ENCODE peak calls at places on chromosome 19, in eight cellular contexts. One of them, this sample, is unnamed.

GRCh38 chr19:48310227-48310626 is 15.1 kb upstream of the EMP3 start:
- DNase-seq in effector CD4-positive, alpha-beta T cell: no peak
- DNase-seq in HS-5: no peak
- DNase-seq in psoas muscle: no peak
- DNase-seq in WTC11: no peak
- DNase-seq in fibroblast of lung: peak
- DNase-seq in right atrium auricular region: no peak
- DNase-seq in IMR-90: no peak
- DNase-seq in this sample: no peak

GRCh38 chr19:44741258-44741731 is 7.2 kb upstream of the BCL3 start:
- DNase-seq in WTC11: no peak
- DNase-seq in effector CD4-positive, alpha-beta T cell: no peak
- DNase-seq in psoas muscle: no peak
- DNase-seq in HS-5: no peak
- DNase-seq in IMR-90: no peak
- DNase-seq in fibroblast of lung: peak
- DNase-seq in right atrium auricular region: no peak
- DNase-seq in this sample: no peak

GRCh38 chr19:31610036-31610435 is 260.8 kb upstream of the TSHZ3 start:
- DNase-seq in effector CD4-positive, alpha-beta T cell: no peak
- DNase-seq in right atrium auricular region: no peak
- DNase-seq in IMR-90: no peak
- DNase-seq in fibroblast of lung: no peak
- DNase-seq in psoas muscle: no peak
- DNase-seq in WTC11: no peak
- DNase-seq in HS-5: no peak
- DNase-seq in this sample: no peak

GRCh38 chr19:8877854-8878705 is 45.9 kb downstream of the MBD3L1 start:
- DNase-seq in fibroblast of lung: no peak
- DNase-seq in psoas muscle: no peak
- DNase-seq in effector CD4-positive, alpha-beta T cell: no peak
- DNase-seq in HS-5: no peak
- DNase-seq in WTC11: no peak
- DNase-seq in right atrium auricular region: no peak
- DNase-seq in IMR-90: no peak
- DNase-seq in this sample: no peak

GRCh38 chr19:44903602-44904425 is 1.8 kb upstream of the APOE start:
- DNase-seq in IMR-90: peak
- DNase-seq in right atrium auricular region: peak
- DNase-seq in psoas muscle: peak
- DNase-seq in HS-5: no peak
- DNase-seq in fibroblast of lung: peak
- DNase-seq in WTC11: peak
- DNase-seq in effector CD4-positive, alpha-beta T cell: peak
- DNase-seq in this sample: no peak

GRCh38 chr19:40596608-40597328 is 4.4 kb upstream of the LTBP4 start:
- DNase-seq in WTC11: peak
- DNase-seq in HS-5: no peak
- DNase-seq in effector CD4-positive, alpha-beta T cell: no peak
- DNase-seq in fibroblast of lung: peak
- DNase-seq in psoas muscle: peak
- DNase-seq in right atrium auricular region: no peak
- DNase-seq in IMR-90: peak
- DNase-seq in this sample: no peak

GRCh38 chr19:2602391-2603181 is 99.9 kb downstream of the GNG7 start:
- DNase-seq in IMR-90: peak
- DNase-seq in psoas muscle: peak
- DNase-seq in right atrium auricular region: peak
- DNase-seq in HS-5: no peak
- DNase-seq in WTC11: peak
- DNase-seq in effector CD4-positive, alpha-beta T cell: no peak
- DNase-seq in fibroblast of lung: peak
- DNase-seq in this sample: no peak

GRCh38 chr19:8459520-8460260 is 14.9 kb downstream of the HNRNPM start:
- DNase-seq in HS-5: peak
- DNase-seq in fibroblast of lung: peak
- DNase-seq in IMR-90: peak
- DNase-seq in effector CD4-positive, alpha-beta T cell: no peak
- DNase-seq in right atrium auricular region: no peak
- DNase-seq in psoas muscle: no peak
- DNase-seq in WTC11: no peak
- DNase-seq in this sample: no peak

GRCh38 chr19:372306-372890 is 27.8 kb upstream of the MIER2 start:
- DNase-seq in IMR-90: peak
- DNase-seq in right atrium auricular region: no peak
- DNase-seq in WTC11: no peak
- DNase-seq in HS-5: no peak
- DNase-seq in effector CD4-positive, alpha-beta T cell: no peak
- DNase-seq in fibroblast of lung: peak
- DNase-seq in psoas muscle: peak
- DNase-seq in this sample: no peak

GRCh38 chr19:50325310-50326100 is 3.7 kb downstream of the KCNC3 start:
- DNase-seq in IMR-90: peak
- DNase-seq in HS-5: no peak
- DNase-seq in fibroblast of lung: peak
- DNase-seq in psoas muscle: peak
- DNase-seq in WTC11: peak
- DNase-seq in effector CD4-positive, alpha-beta T cell: peak
- DNase-seq in right atrium auricular region: no peak
- DNase-seq in this sample: peak

GRCh38 chr19:35641515-35642151 is at the start of gene ETV2:
- DNase-seq in effector CD4-positive, alpha-beta T cell: peak
- DNase-seq in psoas muscle: no peak
- DNase-seq in right atrium auricular region: no peak
- DNase-seq in WTC11: peak
- DNase-seq in fibroblast of lung: peak
- DNase-seq in HS-5: no peak
- DNase-seq in IMR-90: peak
- DNase-seq in this sample: no peak

GRCh38 chr19:13053238-13053637 is 49.4 kb downstream of the LYL1 start:
- DNase-seq in WTC11: no peak
- DNase-seq in HS-5: no peak
- DNase-seq in fibroblast of lung: peak
- DNase-seq in psoas muscle: no peak
- DNase-seq in right atrium auricular region: no peak
- DNase-seq in IMR-90: no peak
- DNase-seq in effector CD4-positive, alpha-beta T cell: no peak
- DNase-seq in this sample: no peak

GRCh38 chr19:7318176-7318575 is 24.0 kb upstream of the INSR start:
- DNase-seq in psoas muscle: no peak
- DNase-seq in fibroblast of lung: no peak
- DNase-seq in WTC11: no peak
- DNase-seq in right atrium auricular region: no peak
- DNase-seq in HS-5: no peak
- DNase-seq in effector CD4-positive, alpha-beta T cell: no peak
- DNase-seq in IMR-90: no peak
- DNase-seq in this sample: no peak

GRCh38 chr19:15062036-15062435 is 12.8 kb downstream of the CASP14 start:
- DNase-seq in right atrium auricular region: no peak
- DNase-seq in WTC11: no peak
- DNase-seq in fibroblast of lung: no peak
- DNase-seq in effector CD4-positive, alpha-beta T cell: no peak
- DNase-seq in HS-5: no peak
- DNase-seq in psoas muscle: no peak
- DNase-seq in IMR-90: no peak
- DNase-seq in this sample: no peak

GRCh38 chr19:47247308-47247990 is 8.9 kb upstream of the CCDC9 start:
- DNase-seq in WTC11: peak
- DNase-seq in fibroblast of lung: peak
- DNase-seq in IMR-90: peak
- DNase-seq in right atrium auricular region: peak
- DNase-seq in psoas muscle: peak
- DNase-seq in HS-5: no peak
- DNase-seq in effector CD4-positive, alpha-beta T cell: peak
- DNase-seq in this sample: no peak

GRCh38 chr19:33292595-33293254 is 9.6 kb downstream of the CEBPA start:
- DNase-seq in effector CD4-positive, alpha-beta T cell: no peak
- DNase-seq in HS-5: peak
- DNase-seq in WTC11: no peak
- DNase-seq in right atrium auricular region: no peak
- DNase-seq in IMR-90: no peak
- DNase-seq in psoas muscle: peak
- DNase-seq in fibroblast of lung: no peak
- DNase-seq in this sample: no peak

GRCh38 chr19:1616396-1616795 is 11.1 kb upstream of the UQCR11 start:
- DNase-seq in right atrium auricular region: no peak
- DNase-seq in IMR-90: no peak
- DNase-seq in psoas muscle: no peak
- DNase-seq in WTC11: no peak
- DNase-seq in fibroblast of lung: peak
- DNase-seq in effector CD4-positive, alpha-beta T cell: no peak
- DNase-seq in HS-5: no peak
- DNase-seq in this sample: no peak

GRCh38 chr19:1799695-1800342 is 12.3 kb downstream of the ATP8B3 start:
- DNase-seq in effector CD4-positive, alpha-beta T cell: no peak
- DNase-seq in HS-5: no peak
- DNase-seq in IMR-90: no peak
- DNase-seq in WTC11: no peak
- DNase-seq in fibroblast of lung: no peak
- DNase-seq in psoas muscle: no peak
- DNase-seq in right atrium auricular region: no peak
- DNase-seq in this sample: no peak

GRCh38 chr19:38649305-38650179 is 2.1 kb downstream of the ACTN4 start:
- DNase-seq in psoas muscle: peak
- DNase-seq in effector CD4-positive, alpha-beta T cell: no peak
- DNase-seq in fibroblast of lung: no peak
- DNase-seq in WTC11: no peak
- DNase-seq in HS-5: no peak
- DNase-seq in IMR-90: no peak
- DNase-seq in right atrium auricular region: no peak
- DNase-seq in this sample: no peak

GRCh38 chr19:10086032-10086903 is at the start of gene SHFL:
- DNase-seq in HS-5: no peak
- DNase-seq in fibroblast of lung: peak
- DNase-seq in WTC11: peak
- DNase-seq in right atrium auricular region: peak
- DNase-seq in psoas muscle: peak
- DNase-seq in IMR-90: peak
- DNase-seq in effector CD4-positive, alpha-beta T cell: peak
- DNase-seq in this sample: peak

GRCh38 chr19:55276720-55277430 is 3.0 kb downstream of the HSPBP1 start:
- DNase-seq in HS-5: no peak
- DNase-seq in psoas muscle: no peak
- DNase-seq in effector CD4-positive, alpha-beta T cell: no peak
- DNase-seq in IMR-90: no peak
- DNase-seq in WTC11: no peak
- DNase-seq in right atrium auricular region: no peak
- DNase-seq in fibroblast of lung: no peak
- DNase-seq in this sample: no peak

GRCh38 chr19:54429176-54429495 is 13.9 kb downstream of the TTYH1 start:
- DNase-seq in IMR-90: no peak
- DNase-seq in right atrium auricular region: no peak
- DNase-seq in effector CD4-positive, alpha-beta T cell: no peak
- DNase-seq in psoas muscle: no peak
- DNase-seq in HS-5: no peak
- DNase-seq in fibroblast of lung: no peak
- DNase-seq in WTC11: no peak
- DNase-seq in this sample: no peak

GRCh38 chr19:49425922-49426592 is 869 bp downstream of the GFY start:
- DNase-seq in WTC11: peak
- DNase-seq in effector CD4-positive, alpha-beta T cell: no peak
- DNase-seq in HS-5: no peak
- DNase-seq in IMR-90: no peak
- DNase-seq in fibroblast of lung: no peak
- DNase-seq in right atrium auricular region: no peak
- DNase-seq in psoas muscle: no peak
- DNase-seq in this sample: no peak

GRCh38 chr19:12202250-12202649 is 39.4 kb downstream of the ZNF136 start:
- DNase-seq in fibroblast of lung: no peak
- DNase-seq in HS-5: no peak
- DNase-seq in effector CD4-positive, alpha-beta T cell: peak
- DNase-seq in psoas muscle: no peak
- DNase-seq in IMR-90: no peak
- DNase-seq in right atrium auricular region: no peak
- DNase-seq in WTC11: peak
- DNase-seq in this sample: no peak

GRCh38 chr19:18114483-18114882 is 16.9 kb downstream of the MAST3 start:
- DNase-seq in psoas muscle: no peak
- DNase-seq in fibroblast of lung: no peak
- DNase-seq in HS-5: no peak
- DNase-seq in effector CD4-positive, alpha-beta T cell: no peak
- DNase-seq in IMR-90: no peak
- DNase-seq in WTC11: no peak
- DNase-seq in right atrium auricular region: no peak
- DNase-seq in this sample: no peak

GRCh38 chr19:2827840-2828489 is 8.3 kb downstream of the ZNF554 start:
- DNase-seq in HS-5: no peak
- DNase-seq in psoas muscle: no peak
- DNase-seq in WTC11: no peak
- DNase-seq in fibroblast of lung: no peak
- DNase-seq in effector CD4-positive, alpha-beta T cell: no peak
- DNase-seq in right atrium auricular region: no peak
- DNase-seq in IMR-90: no peak
- DNase-seq in this sample: no peak

GRCh38 chr19:17703823-17704463 is 15.3 kb upstream of the MAP1S start:
- DNase-seq in IMR-90: peak
- DNase-seq in effector CD4-positive, alpha-beta T cell: peak
- DNase-seq in WTC11: peak
- DNase-seq in fibroblast of lung: peak
- DNase-seq in right atrium auricular region: peak
- DNase-seq in HS-5: no peak
- DNase-seq in psoas muscle: no peak
- DNase-seq in this sample: no peak

GRCh38 chr19:40642062-40642706 is 41.0 kb downstream of the LTBP4 start:
- DNase-seq in psoas muscle: no peak
- DNase-seq in fibroblast of lung: no peak
- DNase-seq in IMR-90: no peak
- DNase-seq in HS-5: no peak
- DNase-seq in right atrium auricular region: no peak
- DNase-seq in effector CD4-positive, alpha-beta T cell: no peak
- DNase-seq in WTC11: no peak
- DNase-seq in this sample: no peak

GRCh38 chr19:43354305-43354627 is 780 bp downstream of the CD177 start:
- DNase-seq in right atrium auricular region: no peak
- DNase-seq in WTC11: peak
- DNase-seq in effector CD4-positive, alpha-beta T cell: no peak
- DNase-seq in psoas muscle: no peak
- DNase-seq in fibroblast of lung: no peak
- DNase-seq in HS-5: no peak
- DNase-seq in IMR-90: no peak
- DNase-seq in this sample: no peak

GRCh38 chr19:4910594-4911273 is 1.4 kb downstream of the UHRF1 start:
- DNase-seq in fibroblast of lung: peak
- DNase-seq in HS-5: peak
- DNase-seq in right atrium auricular region: no peak
- DNase-seq in effector CD4-positive, alpha-beta T cell: no peak
- DNase-seq in IMR-90: peak
- DNase-seq in psoas muscle: no peak
- DNase-seq in WTC11: no peak
- DNase-seq in this sample: no peak

GRCh38 chr19:9070066-9070465 is 16.8 kb upstream of the OR1M1 start:
- DNase-seq in right atrium auricular region: no peak
- DNase-seq in effector CD4-positive, alpha-beta T cell: no peak
- DNase-seq in HS-5: no peak
- DNase-seq in WTC11: peak
- DNase-seq in psoas muscle: no peak
- DNase-seq in fibroblast of lung: no peak
- DNase-seq in IMR-90: no peak
- DNase-seq in this sample: no peak

GRCh38 chr19:8663920-8664670 is 33.7 kb downstream of the NFILZ start:
- DNase-seq in fibroblast of lung: no peak
- DNase-seq in right atrium auricular region: no peak
- DNase-seq in psoas muscle: no peak
- DNase-seq in WTC11: no peak
- DNase-seq in effector CD4-positive, alpha-beta T cell: peak
- DNase-seq in HS-5: no peak
- DNase-seq in IMR-90: no peak
- DNase-seq in this sample: no peak

GRCh38 chr19:29771708-29772415 is 39.9 kb upstream of the CCNE1 start:
- DNase-seq in right atrium auricular region: no peak
- DNase-seq in IMR-90: peak
- DNase-seq in effector CD4-positive, alpha-beta T cell: peak
- DNase-seq in WTC11: peak
- DNase-seq in fibroblast of lung: peak
- DNase-seq in HS-5: peak
- DNase-seq in psoas muscle: no peak
- DNase-seq in this sample: no peak

GRCh38 chr19:40611096-40611495 is 9.9 kb downstream of the LTBP4 start:
- DNase-seq in right atrium auricular region: no peak
- DNase-seq in psoas muscle: no peak
- DNase-seq in IMR-90: no peak
- DNase-seq in effector CD4-positive, alpha-beta T cell: no peak
- DNase-seq in WTC11: no peak
- DNase-seq in HS-5: no peak
- DNase-seq in fibroblast of lung: no peak
- DNase-seq in this sample: no peak